ENCODE peak calls at places on chromosomes 13 and 19, in eight cellular contexts. Y, T, V, U, F, J, K and R are unnamed samples.

GRCh38 chr13:86585826-86586225 is 786.6 kb upstream of the SLITRK6 start:
- DNase-seq in U (peak; percentile 78), K (no peak), F (no peak), J (no peak), V (no peak), Y (no peak), T (no peak), R (no peak)

GRCh38 chr13:99992912-99993311 is 11.3 kb downstream of the ZIC2 start:
- DNase-seq in K (no peak), F (no peak), U (peak; percentile 85), T (no peak), Y (no peak), J (no peak), V (peak; percentile 82), R (no peak)

GRCh38 chr13:95067303-95067702 is 233.9 kb downstream of the ABCC4 start:
- DNase-seq in V (peak; percentile 76), K (no peak), Y (no peak), J (no peak), T (no peak), F (no peak), U (no peak), R (no peak)

GRCh38 chr19:56170261-56170660 is 5.5 kb upstream of the GALP start:
- DNase-seq in J (no peak), F (peak; percentile 13), U (peak; percentile 6), Y (peak; percentile 73), V (peak; percentile 96), K (no peak), T (no peak), R (no peak)

GRCh38 chr13:113168211-113168610 is 9.8 kb downstream of the PROZ start:
- DNase-seq in K (no peak), F (no peak), U (no peak), Y (no peak), J (no peak), V (no peak), T (no peak), R (no peak)

GRCh38 chr19:2546128-2547032 is 70.5 kb downstream of the GADD45B start:
- DNase-seq in J (no peak), Y (no peak), U (no peak), T (peak; percentile 33), V (no peak), F (no peak), K (no peak), R (peak; percentile 58)

GRCh38 chr13:113554333-113554700 is 30.2 kb upstream of the TFDP1 start:
- DNase-seq in J (no peak), U (no peak), Y (no peak), K (no peak), V (no peak), T (no peak), F (no peak), R (no peak)

GRCh38 chr19:18833849-18834643 is 2.3 kb downstream of the UPF1 start:
- DNase-seq in V (no peak), U (no peak), F (peak; percentile 46), T (no peak), K (no peak), J (no peak), Y (no peak), R (peak; percentile 53)

GRCh38 chr19:45515807-45516401 is 8.6 kb downstream of the VASP start:
- DNase-seq in V (no peak), K (no peak), J (no peak), F (no peak), T (peak; percentile 47), U (no peak), Y (peak; percentile 46), R (no peak)

GRCh38 chr19:51777570-51778460 is 16.8 kb downstream of the FPR2 start:
- DNase-seq in K (peak; percentile 29), Y (peak; percentile 85), T (peak; percentile 42), F (peak; percentile 4), U (peak; percentile 81), V (peak; percentile 41), J (peak; percentile 70), R (peak; percentile 54)

GRCh38 chr19:993831-994393 is 6.3 kb upstream of the GRIN3B start:
- DNase-seq in K (no peak), V (no peak), T (no peak), U (no peak), J (no peak), Y (no peak), F (no peak), R (no peak)

GRCh38 chr13:43785166-43785680 is 1.5 kb downstream of the ENOX1 start:
- DNase-seq in F (peak; percentile 12), J (no peak), T (no peak), K (no peak), Y (no peak), V (no peak), U (no peak), R (no peak)

GRCh38 chr19:35045667-35046300 is 4.3 kb downstream of the HPN start:
- DNase-seq in U (no peak), J (no peak), Y (peak; percentile 81), F (no peak), T (peak; percentile 43), V (peak; percentile 39), K (peak; percentile 26), R (peak; percentile 68)

GRCh38 chr19:39497850-39498261 is 891 bp upstream of the DLL3 start:
- DNase-seq in K (no peak), U (no peak), F (peak; percentile 97), T (peak; percentile 43), Y (peak; percentile 69), J (peak; percentile 89), V (peak; percentile 31), R (peak; percentile 82)

GRCh38 chr13:32645854-32646253 is 59.6 kb downstream of the PDS5B start:
- DNase-seq in T (peak; percentile 35), Y (no peak), F (no peak), U (no peak), J (no peak), K (no peak), V (no peak), R (no peak)

GRCh38 chr13:108495686-108496363 is 133.6 kb upstream of the MYO16 start:
- DNase-seq in T (peak; percentile 4), K (no peak), F (peak; percentile 37), J (no peak), V (no peak), Y (peak; percentile 16), U (no peak), R (no peak)